ENCODE peak calls at places on chromosome 10, in five cellular contexts. L is colonic mucosa, A is endodermal cell, J is sigmoid colon, X is pancreas. Y is an unnamed sample.

GRCh38 chr10:70458329-70459060 is 17.0 kb upstream of the NODAL start:
- DNase-seq in A (peak), J (peak), X (peak), L (peak), Y (peak)

GRCh38 chr10:62130948-62131347 is 137.7 kb downstream of the RTKN2 start:
- DNase-seq in L (no peak), J (no peak), X (no peak), A (no peak), Y (no peak)

GRCh38 chr10:131700506-131700905 is 200.3 kb upstream of the PPP2R2D start:
- DNase-seq in J (no peak), X (no peak), L (no peak), A (peak), Y (no peak)

GRCh38 chr10:94104316-94105060 is 110.8 kb downstream of the PLCE1 start:
- DNase-seq in J (no peak), L (no peak), X (no peak), A (no peak), Y (no peak)

GRCh38 chr10:71257292-71257997 is 45.1 kb downstream of the UNC5B start:
- DNase-seq in A (no peak), X (no peak), J (no peak), L (no peak), Y (no peak)

GRCh38 chr10:62651341-62651740 is 153.2 kb upstream of the ADO start:
- DNase-seq in X (no peak), A (no peak), J (no peak), L (no peak), Y (no peak)

GRCh38 chr10:101230185-101230917 is 1.1 kb upstream of the LBX1 start:
- DNase-seq in A (peak), X (no peak), J (no peak), L (no peak), Y (no peak)

GRCh38 chr10:71690094-71690720 is 29.4 kb downstream of the C10orf105 start:
- DNase-seq in X (no peak), J (no peak), A (no peak), L (no peak), Y (no peak)

GRCh38 chr10:132397036-132397541 is at the start of gene PWWP2B:
- DNase-seq in L (no peak), X (peak), J (peak), A (no peak), Y (peak)

GRCh38 chr10:70584941-70585544 is 17.5 kb downstream of the PRF1 start:
- DNase-seq in X (no peak), A (peak), L (no peak), J (peak), Y (no peak)

GRCh38 chr10:4109469-4109868 is 324.5 kb upstream of the KLF6 start:
- DNase-seq in X (no peak), J (no peak), A (no peak), L (no peak), Y (no peak)

GRCh38 chr10:70677620-70678249 is 5.4 kb downstream of the ADAMTS14 start:
- DNase-seq in X (no peak), J (no peak), L (no peak), A (no peak), Y (no peak)

GRCh38 chr10:30833625-30833970 is 198.1 kb downstream of the ZNF438 start:
- DNase-seq in J (no peak), X (no peak), A (no peak), L (no peak), Y (no peak)

GRCh38 chr10:71330789-71331404 is 11.8 kb downstream of the SLC29A3 start:
- DNase-seq in X (no peak), A (no peak), L (no peak), J (no peak), Y (no peak)

GRCh38 chr10:16521311-16522016 is at the start of gene C1QL3:
- DNase-seq in L (no peak), J (no peak), A (peak), X (peak), Y (no peak)

GRCh38 chr10:8416755-8417154 is 362.3 kb downstream of the GATA3 start:
- DNase-seq in L (no peak), A (no peak), J (no peak), X (no peak), Y (peak)

GRCh38 chr10:67790534-67791408 is 47.2 kb downstream of the DNAJC12 start:
- DNase-seq in J (no peak), L (no peak), A (no peak), X (peak), Y (no peak)

GRCh38 chr10:49650724-49651034 is 28.8 kb upstream of the C10orf53 start:
- DNase-seq in A (no peak), L (no peak), X (peak), J (no peak), Y (no peak)
- TF ChIP-seq CTCF in A (no peak), L (no peak), X (no peak), J (no peak), Y (no peak)

GRCh38 chr10:77925795-77926565 is 575 bp downstream of the DLG5 start:
- DNase-seq in L (peak), A (peak), X (peak), J (peak), Y (peak)

GRCh38 chr10:77922551-77923179 is 3.9 kb downstream of the DLG5 start:
- DNase-seq in A (no peak), J (no peak), X (no peak), L (no peak), Y (no peak)

GRCh38 chr10:77927343-77928256 is 1.0 kb upstream of the DLG5 start:
- DNase-seq in A (peak), L (no peak), X (no peak), J (no peak), Y (no peak)

GRCh38 chr10:77925410-77925794 is 1.2 kb downstream of the DLG5 start:
- DNase-seq in L (peak), X (peak), J (peak), A (no peak), Y (no peak)

GRCh38 chr10:77926566-77927342 is at the start of gene DLG5:
- DNase-seq in X (peak), J (peak), L (peak), A (peak), Y (peak)
- TF ChIP-seq CTCF in X (no peak), J (no peak), L (no peak), A (peak), Y (no peak)

GRCh38 chr10:83167081-83167480 is 972.2 kb upstream of the GHITM start:
- DNase-seq in J (no peak), L (no peak), X (no peak), A (peak), Y (no peak)

GRCh38 chr10:83164134-83164533 is 975.2 kb upstream of the GHITM start:
- DNase-seq in X (no peak), A (no peak), J (no peak), L (no peak), Y (no peak)

GRCh38 chr10:83165164-83165563 is 974.1 kb upstream of the GHITM start:
- DNase-seq in A (no peak), J (no peak), X (no peak), L (no peak), Y (no peak)

GRCh38 chr10:83166344-83166743 is 973.0 kb upstream of the GHITM start:
- DNase-seq in A (peak), J (no peak), L (no peak), X (peak), Y (no peak)
- TF ChIP-seq CTCF in A (peak), J (no peak), L (no peak), X (no peak), Y (no peak)

GRCh38 chr10:99906470-99906869 is 103.3 kb downstream of the DNMBP start:
- DNase-seq in L (no peak), J (peak), A (no peak), X (no peak), Y (no peak)
- TF ChIP-seq CTCF in L (no peak), J (no peak), A (no peak), X (no peak), Y (no peak)

GRCh38 chr10:58641708-58642107 is 129.0 kb downstream of the BICC1 start:
- DNase-seq in L (no peak), A (no peak), J (no peak), X (no peak), Y (no peak)

GRCh38 chr10:58638406-58638805 is 125.7 kb downstream of the BICC1 start:
- DNase-seq in A (no peak), J (no peak), L (no peak), X (no peak), Y (no peak)

GRCh38 chr10:58643029-58643428 is 130.4 kb downstream of the BICC1 start:
- DNase-seq in A (no peak), X (no peak), J (no peak), L (no peak), Y (no peak)

GRCh38 chr10:58642283-58642682 is 129.6 kb downstream of the BICC1 start:
- DNase-seq in J (no peak), X (no peak), A (no peak), L (no peak), Y (no peak)

DNA sequence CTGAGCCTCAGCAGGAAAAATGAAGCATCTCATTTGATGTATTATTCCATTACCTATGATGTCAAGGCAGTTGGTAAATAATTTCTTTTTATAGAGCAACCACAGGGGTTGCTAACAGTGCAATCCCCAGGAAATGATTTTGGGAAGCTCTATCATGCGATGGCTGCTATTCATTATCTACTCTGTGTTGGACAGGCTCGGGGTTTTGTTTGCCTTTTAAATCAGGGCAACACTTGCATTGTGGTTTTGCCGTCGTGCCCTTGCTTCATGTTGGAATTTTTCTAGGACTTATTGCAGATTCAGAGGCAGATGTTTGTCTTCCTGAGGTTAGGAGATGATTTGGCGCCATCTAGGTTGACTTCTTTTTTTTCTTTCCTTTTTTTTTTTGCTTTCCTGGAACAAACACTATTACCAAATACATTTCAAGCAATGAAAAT is 128.4 kb downstream of the BICC1 start:
- DNase-seq in A (no peak), J (no peak), X (no peak), L (no peak), Y (no peak)
- TF ChIP-seq CTCF in A (peak), J (no peak), X (no peak), L (no peak), Y (no peak)